ENCODE peak calls at places on chromosome 20, in five cellular contexts. H is cardiac muscle cell, C is AG10803, L is adrenal gland, M is OCI-LY7. Q is an unnamed sample.
A peak's percentile ranks its signal among the peaks of the same experiment; 100 is the strongest.

GRCh38 chr20:6827472-6827871 is 60.0 kb downstream of the BMP2 start:
- DNase-seq in H (no peak), C (no peak), L (no peak), M (no peak), Q (no peak)

GRCh38 chr20:11246251-11246775 is 572.5 kb upstream of the JAG1 start:
- DNase-seq in H (no peak), C (no peak), L (no peak), M (no peak), Q (no peak)

GRCh38 chr20:878511-879307 is 37.4 kb downstream of the ANGPT4 start:
- DNase-seq in H (peak; percentile 88), C (peak; percentile 11), L (no peak), M (peak; percentile 44), Q (peak; percentile 79)

GRCh38 chr20:50607850-50608749 is 83.2 kb downstream of the RIPOR3 start:
- DNase-seq in H (no peak), C (no peak), L (no peak), M (no peak), Q (no peak)

GRCh38 chr20:43842126-43843020 is 72.3 kb upstream of the TOX2 start:
- DNase-seq in H (no peak), C (no peak), L (no peak), M (no peak), Q (peak; percentile 32)

GRCh38 chr20:24934716-24935115 is 14.4 kb upstream of the CST7 start:
- DNase-seq in H (no peak), C (no peak), L (no peak), M (no peak), Q (no peak)

GRCh38 chr20:58826271-58826670 is 24.4 kb downstream of the GNAS-AS1 start:
- DNase-seq in H (no peak), C (no peak), L (no peak), M (no peak), Q (no peak)

GRCh38 chr20:23339986-23340385 is 10.6 kb upstream of the NXT1 start:
- DNase-seq in H (no peak), C (no peak), L (no peak), M (no peak), Q (no peak)

GRCh38 chr20:60001027-60001567 is 42.9 kb downstream of the CDH26 start:
- DNase-seq in H (no peak), C (no peak), L (no peak), M (no peak), Q (no peak)

GRCh38 chr20:4811661-4812181 is 90.0 kb downstream of the PRND start:
- DNase-seq in H (no peak), C (no peak), L (peak; percentile 51), M (peak; percentile 82), Q (no peak)

GRCh38 chr20:32188376-32189122 is 19.0 kb downstream of the PLAGL2 start:
- DNase-seq in H (no peak), C (no peak), L (no peak), M (no peak), Q (no peak)
- TF ChIP-seq CTCF in H (no peak), C (no peak), L (no peak), M (no peak), Q (no peak)

DNA sequence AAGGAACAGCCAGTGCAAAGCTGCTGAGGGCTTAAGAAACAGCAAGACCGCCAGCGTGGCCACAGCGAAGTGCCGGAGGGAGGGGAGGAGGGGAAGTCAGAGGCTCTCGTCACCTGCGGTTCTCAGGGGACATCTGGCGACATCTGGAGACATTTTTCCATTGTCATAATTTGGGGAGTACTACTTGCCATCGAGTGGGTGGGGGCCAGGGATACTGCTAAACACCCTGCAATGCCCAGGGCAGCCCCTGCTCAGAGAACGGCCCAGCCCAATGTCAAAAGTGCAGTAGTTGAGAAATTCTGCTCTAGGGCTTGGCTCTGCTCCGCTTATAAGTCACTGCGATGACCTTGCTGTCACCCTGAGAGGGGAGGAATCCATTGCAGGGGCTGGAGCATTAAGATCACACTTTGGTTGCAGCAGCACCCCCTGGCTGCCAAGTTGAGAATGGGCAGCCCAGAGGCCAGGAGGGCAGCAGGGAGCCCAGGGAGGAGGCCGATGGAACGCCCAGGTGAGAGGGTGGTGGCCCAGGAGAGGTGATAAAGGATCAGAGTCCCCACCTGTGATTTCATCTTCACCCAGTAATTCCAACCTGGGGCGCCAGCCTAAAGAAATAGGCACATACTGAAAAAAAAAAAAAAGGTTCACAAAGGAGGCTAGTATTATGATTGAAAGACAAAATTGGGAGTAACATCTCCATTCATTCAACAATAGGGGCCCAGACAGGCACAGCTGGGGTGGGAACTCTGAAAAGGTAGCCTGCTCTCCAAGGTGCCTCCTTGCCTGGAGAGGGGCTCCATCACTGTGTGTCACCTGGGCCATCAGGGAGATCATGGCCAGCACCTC is 218.2 kb downstream of the BMP7 start:
- DNase-seq in H (peak; percentile 70), C (peak; percentile 65), L (peak; percentile 24), M (peak; percentile 44), Q (peak; percentile 79)
- TF ChIP-seq CTCF in H (peak; percentile 64), C (peak; percentile 60), L (peak; percentile 52), M (peak; percentile 84), Q (peak; percentile 70)

DNA sequence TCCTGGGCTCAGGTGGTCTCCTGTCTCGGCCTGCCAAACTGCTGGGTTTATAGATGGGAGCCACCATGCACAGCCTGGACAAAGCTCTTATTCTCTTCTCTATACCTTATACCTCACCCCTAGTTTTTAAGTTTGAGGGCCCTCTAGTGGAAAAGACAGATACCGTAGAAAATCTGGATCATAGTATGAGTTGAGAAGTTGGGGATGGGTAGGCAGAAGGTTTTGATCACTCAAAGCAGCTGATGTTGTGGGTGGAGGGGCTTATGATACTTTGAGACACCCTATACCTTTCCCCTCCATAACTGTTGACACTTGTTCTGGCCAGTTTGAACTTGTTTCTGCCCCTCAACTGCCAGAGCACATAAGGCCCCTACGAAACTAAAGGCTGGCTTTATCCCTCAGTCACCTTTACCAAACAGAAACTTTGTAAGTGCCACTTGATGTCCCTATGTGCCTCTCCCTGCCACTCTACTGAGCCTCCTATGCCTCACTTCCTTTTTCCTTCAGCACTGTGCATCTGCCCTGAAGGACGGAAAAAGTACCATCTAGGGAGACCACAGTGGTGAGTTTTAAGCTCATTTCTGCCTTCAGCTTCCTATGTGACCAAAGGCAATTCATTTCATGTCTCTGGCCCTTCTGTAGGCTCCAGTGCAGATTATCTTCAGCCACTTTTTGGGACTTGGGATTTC is 28.6 kb downstream of the RALY start:
- DNase-seq in H (peak; percentile 34), C (no peak), L (no peak), M (peak; percentile 68), Q (peak; percentile 65)
- TF ChIP-seq CTCF in H (peak; percentile 53), C (peak; percentile 39), L (peak; percentile 14), M (peak; percentile 82), Q (peak; percentile 51)

DNA sequence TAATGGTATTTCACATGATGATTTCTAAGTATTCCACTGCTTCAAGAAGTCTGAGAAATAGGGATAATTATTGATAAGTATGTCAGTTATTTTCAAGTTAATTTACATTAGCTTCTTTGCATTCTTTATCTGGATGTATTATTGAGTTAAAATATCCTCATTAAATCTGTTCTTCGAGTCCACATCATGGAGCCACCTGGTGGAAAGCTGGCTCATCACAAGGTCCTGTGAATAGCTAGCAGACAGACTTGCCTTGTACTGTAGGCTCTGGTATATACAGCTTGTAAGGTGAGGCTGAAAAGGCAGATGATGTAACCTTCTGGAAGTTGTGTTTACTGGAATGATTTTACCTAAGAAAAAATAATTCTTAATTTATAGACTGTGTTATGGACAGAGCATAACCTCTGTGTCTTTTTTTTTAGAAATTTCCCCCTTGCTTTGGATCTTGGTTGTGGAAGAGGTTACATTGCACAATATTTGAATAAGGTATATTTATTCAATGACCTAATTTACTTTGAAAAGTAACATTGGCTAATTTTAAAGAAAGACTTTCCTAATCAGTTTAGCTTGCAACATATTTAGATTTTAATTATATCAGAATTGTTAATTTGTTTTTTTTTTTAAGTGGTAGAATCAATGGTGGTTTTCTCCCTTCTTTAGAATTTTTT is 3.5 kb downstream of the NDUFAF5 start:
- DNase-seq in H (peak; percentile 52), C (peak; percentile 62), L (no peak), M (peak; percentile 67), Q (peak; percentile 69)
- TF ChIP-seq CTCF in H (peak; percentile 66), C (peak; percentile 71), L (peak; percentile 26), M (peak; percentile 86), Q (peak; percentile 32)

DNA sequence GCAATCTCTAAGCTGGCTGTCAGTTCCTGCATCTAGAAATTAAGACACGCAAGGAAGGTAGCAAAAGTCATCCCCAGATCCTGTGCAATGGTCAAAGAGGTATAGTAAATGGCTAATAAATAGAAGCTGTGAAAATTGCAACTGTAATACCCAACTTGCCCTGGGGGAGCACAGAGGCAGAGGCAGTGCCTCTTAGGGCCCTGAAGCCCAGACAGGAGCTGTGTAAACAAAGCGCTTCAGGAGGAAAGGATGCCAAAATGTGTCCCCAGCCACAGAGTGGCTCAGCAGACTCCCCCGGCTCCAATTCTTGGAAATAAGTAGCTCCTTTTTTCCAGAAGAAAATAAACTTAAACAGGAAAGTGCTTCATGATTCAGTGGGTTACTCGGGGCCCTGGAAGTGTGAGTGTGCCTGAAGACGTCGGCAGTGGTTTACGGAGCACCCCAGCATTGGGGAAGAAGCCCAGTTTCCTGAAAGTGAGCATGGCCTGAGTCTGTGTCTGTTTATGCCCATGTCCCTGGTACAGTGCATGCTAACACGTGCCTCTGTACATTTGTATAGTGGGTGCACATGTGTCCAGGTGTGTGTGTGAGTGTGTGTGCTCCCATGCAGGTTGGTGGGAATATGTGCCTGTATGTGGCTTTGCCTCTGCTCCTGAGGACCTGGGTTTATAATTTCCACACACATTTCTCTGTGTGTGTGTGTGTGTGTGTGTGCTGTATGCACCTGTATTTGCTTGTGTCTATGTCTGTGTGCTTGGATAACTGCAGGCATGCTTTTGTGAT is 246.7 kb downstream of the MAFB start:
- DNase-seq in H (peak; percentile 14), C (peak; percentile 6), L (no peak), M (no peak), Q (peak; percentile 52)
- TF ChIP-seq CTCF in H (peak; percentile 14), C (peak; percentile 24), L (no peak), M (no peak), Q (peak; percentile 56)

GRCh38 chr20:40643891-40644290 is 45.1 kb downstream of the MAFB start:
- DNase-seq in H (no peak), C (no peak), L (no peak), M (no peak), Q (no peak)

GRCh38 chr20:40648505-40649072 is 40.4 kb downstream of the MAFB start:
- DNase-seq in H (no peak), C (no peak), L (no peak), M (no peak), Q (no peak)

GRCh38 chr20:40644863-40645262 is 44.2 kb downstream of the MAFB start:
- DNase-seq in H (no peak), C (no peak), L (no peak), M (no peak), Q (no peak)

GRCh38 chr20:40650707-40651106 is 38.3 kb downstream of the MAFB start:
- DNase-seq in H (no peak), C (no peak), L (no peak), M (no peak), Q (no peak)

DNA sequence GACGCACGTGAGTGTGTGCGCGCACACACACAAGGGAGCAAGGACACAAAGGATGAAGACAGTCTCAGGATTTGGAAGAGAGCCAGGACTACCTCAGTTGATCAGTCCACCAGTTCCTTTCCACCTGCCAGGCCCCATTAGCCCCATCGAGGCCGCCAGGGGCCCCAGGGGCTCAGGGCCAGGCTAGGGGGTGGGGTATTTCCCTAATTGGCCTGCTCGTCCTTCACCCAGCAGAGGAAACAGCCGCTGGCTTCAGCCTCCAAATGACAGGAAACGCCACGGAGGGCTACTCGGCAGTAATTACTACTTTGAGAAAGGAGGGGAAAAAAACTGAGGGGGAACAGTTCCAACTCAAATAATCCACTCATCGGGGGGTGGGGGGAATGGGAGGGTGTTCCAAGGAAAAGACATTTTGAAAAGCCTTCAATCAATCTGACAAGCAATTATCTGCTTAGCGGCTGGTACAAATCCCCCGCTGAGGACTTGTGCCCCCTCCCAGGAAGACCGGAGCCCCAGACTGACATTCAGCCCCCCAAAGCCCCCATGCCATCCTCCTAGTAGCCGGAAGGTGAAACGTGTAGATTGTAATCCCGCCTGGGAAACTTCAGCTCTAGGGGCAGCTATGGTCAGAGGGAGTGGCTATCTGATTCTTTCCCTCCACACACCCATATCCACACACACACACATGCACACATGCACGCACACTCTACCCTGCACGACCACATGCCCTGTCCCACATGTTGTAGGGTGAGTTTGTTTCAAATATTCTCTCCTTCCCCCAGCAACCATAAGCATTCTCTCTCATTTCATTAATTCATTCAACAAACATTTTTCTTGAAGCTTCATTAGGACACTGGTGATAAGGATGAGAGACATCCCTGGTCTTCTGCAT is 42.5 kb downstream of the MAFB start:
- DNase-seq in H (no peak), C (no peak), L (no peak), M (no peak), Q (no peak)
- TF ChIP-seq CTCF in H (no peak), C (no peak), L (no peak), M (no peak), Q (no peak)

Q was measured in Caco-2.